ENCODE peak calls at places on chromosomes 5 and 9, in nine cellular contexts. D is T-helper 1 cell; S is stimulated activated CD4-positive, alpha-beta T cell treated with anti-CD3 and anti-CD28 coated beads, Interleukin-1b, Interleukin-23, amount 100 ng/mL, for 24 hours; Y is Daoy; L is T-cell; U is NCI-H187 treated with DMSO at 0.1 percent for 48 hours; O is gastrocnemius medialis; N is H7; W is neuronal stem cell. Z is an unnamed sample.

GRCh38 chr5:102663771-102664530 is 91.2 kb upstream of the PAM start:
- DNase-seq in L (no peak), S (no peak), O (no peak), Y (no peak), W (no peak), U (no peak), D (no peak), N (no peak), Z (no peak)

GRCh38 chr9:128845186-128845931 is 15.8 kb upstream of the SPOUT1 start:
- DNase-seq in D (no peak), N (peak; percentile 78), O (peak; percentile 4), Y (no peak), L (no peak), S (no peak), U (peak; percentile 9), W (no peak), Z (no peak)

GRCh38 chr5:61625682-61626620 is 293.9 kb downstream of the ZSWIM6 start:
- DNase-seq in W (peak; percentile 40), S (peak; percentile 26), D (no peak), Y (peak; percentile 70), U (no peak), L (no peak), O (peak; percentile 31), N (peak; percentile 89), Z (peak; percentile 91)

GRCh38 chr5:150043657-150044333 is 42.6 kb downstream of the CSF1R start:
- DNase-seq in N (no peak), L (no peak), D (no peak), W (no peak), S (no peak), Y (no peak), O (no peak), U (no peak), Z (no peak)

GRCh38 chr9:70421272-70422180 is 7.1 kb upstream of the KLF9 start:
- DNase-seq in Y (peak; percentile 18), L (peak; percentile 17), U (no peak), W (no peak), O (no peak), N (peak; percentile 28), D (no peak), S (no peak), Z (no peak)

GRCh38 chr5:38532165-38532669 is 24.2 kb downstream of the LIFR start:
- DNase-seq in W (no peak), O (no peak), L (no peak), Y (no peak), D (no peak), U (peak; percentile 48), S (no peak), N (no peak), Z (no peak)

GRCh38 chr9:136653323-136654064 is 9.2 kb upstream of the EGFL7 start:
- DNase-seq in W (no peak), D (no peak), S (no peak), U (no peak), O (no peak), Y (no peak), N (no peak), L (no peak), Z (peak; percentile 51)

GRCh38 chr5:153704110-153704509 is 213.6 kb downstream of the GRIA1 start:
- DNase-seq in Y (no peak), S (no peak), N (no peak), D (no peak), L (no peak), O (no peak), W (no peak), U (no peak), Z (no peak)

GRCh38 chr5:112270299-112271293 is 148.5 kb downstream of the EPB41L4A start:
- DNase-seq in O (no peak), Y (no peak), D (no peak), S (no peak), L (no peak), N (no peak), W (no peak), U (no peak), Z (no peak)

GRCh38 chr5:168001311-168001710 is 290.1 kb upstream of the WWC1 start:
- DNase-seq in D (no peak), O (no peak), U (no peak), N (no peak), L (no peak), S (no peak), Y (no peak), W (no peak), Z (no peak)

GRCh38 chr5:160020266-160020770 is 11.4 kb downstream of the TTC1 start:
- DNase-seq in Y (no peak), L (no peak), W (no peak), S (no peak), D (no peak), O (no peak), U (no peak), N (no peak), Z (no peak)

GRCh38 chr5:150245111-150245789 is 44.3 kb downstream of the CAMK2A start:
- DNase-seq in W (no peak), O (peak; percentile 97), N (no peak), D (no peak), S (no peak), Y (no peak), L (no peak), U (no peak), Z (peak; percentile 86)

GRCh38 chr9:116411506-116411905 is 257.9 kb downstream of the PAPPA start:
- DNase-seq in N (no peak), L (no peak), S (no peak), W (no peak), O (no peak), U (no peak), Y (no peak), D (no peak), Z (no peak)

GRCh38 chr9:5629312-5630037 is 568 bp downstream of the RIC1 start:
- DNase-seq in N (no peak), U (no peak), W (peak; percentile 17), O (peak; percentile 41), Y (peak; percentile 63), D (peak; percentile 16), S (peak; percentile 16), L (peak; percentile 30), Z (peak; percentile 85)

GRCh38 chr5:96844476-96844990 is 31.8 kb upstream of the ERAP2 start:
- DNase-seq in L (no peak), D (no peak), S (no peak), N (no peak), W (no peak), U (no peak), Y (peak; percentile 44), O (no peak), Z (no peak)

Z was measured in right cardiac atrium.